ENCODE peak calls at places on chromosomes 12 and 14, in seven cellular contexts. U is upper lobe of left lung, R is Panc1, M is GM12878, E is HCT116, L is HepG2, B is K562. J is an unnamed sample.

GRCh38 chr12:1906579-1906978 is 11.9 kb downstream of the CACNA2D4 start:
- ATAC-seq in U (no peak), R (no peak), M (no peak), E (no peak), L (no peak), B (no peak), J (no peak)

GRCh38 chr14:97456958-97457357 is 659.8 kb downstream of the VRK1 start:
- ATAC-seq in U (peak; percentile 31), R (no peak), M (peak; percentile 70), E (peak; percentile 25), L (no peak), B (no peak), J (no peak)

GRCh38 chr12:105233045-105233905 is 2.7 kb downstream of the APPL2 start:
- ATAC-seq in U (no peak), R (no peak), M (no peak), E (no peak), L (no peak), B (no peak), J (no peak)

GRCh38 chr12:3145036-3145435 is 67.9 kb downstream of the TSPAN9 start:
- ATAC-seq in U (no peak), R (no peak), M (no peak), E (no peak), L (no peak), B (no peak), J (no peak)

GRCh38 chr14:64186231-64187129 is 107.7 kb downstream of the ESR2 start:
- ATAC-seq in U (no peak), R (no peak), M (no peak), E (no peak), L (no peak), B (no peak), J (no peak)

GRCh38 chr14:64113279-64113678 is 180.9 kb downstream of the ESR2 start:
- ATAC-seq in U (no peak), R (no peak), M (no peak), E (no peak), L (no peak), B (no peak), J (no peak)

GRCh38 chr12:92554316-92554905 is 148.4 kb upstream of the PLEKHG7 start:
- ATAC-seq in U (no peak), R (no peak), M (no peak), E (no peak), L (no peak), B (no peak), J (no peak)

GRCh38 chr12:50387487-50387886 is 8.9 kb downstream of the FAM186A start:
- ATAC-seq in U (no peak), R (peak; percentile 41), M (no peak), E (no peak), L (peak; percentile 56), B (peak; percentile 59), J (no peak)

GRCh38 chr14:21317433-21317832 is 37.5 kb downstream of the RPGRIP1 start:
- ATAC-seq in U (peak; percentile 27), R (no peak), M (peak; percentile 93), E (no peak), L (peak; percentile 56), B (peak; percentile 53), J (no peak)

GRCh38 chr14:72781476-72782181 is 112.3 kb downstream of the DPF3 start:
- ATAC-seq in U (no peak), R (no peak), M (peak; percentile 43), E (peak; percentile 34), L (peak; percentile 88), B (no peak), J (no peak)

GRCh38 chr14:23377873-23378563 is 1.2 kb downstream of the CMTM5 start:
- ATAC-seq in U (no peak), R (no peak), M (no peak), E (no peak), L (peak; percentile 2), B (no peak), J (no peak)

GRCh38 chr14:106642090-106642489 is 1115.7 kb downstream of the TMEM121 start:
- ATAC-seq in U (no peak), R (no peak), M (no peak), E (no peak), L (no peak), B (no peak), J (no peak)

GRCh38 chr14:102878970-102879460 is 43.4 kb upstream of the AMN start:
- ATAC-seq in U (no peak), R (peak; percentile 45), M (peak; percentile 37), E (peak; percentile 36), L (peak; percentile 86), B (no peak), J (no peak)

GRCh38 chr12:52582971-52583456 is 9.4 kb upstream of the KRT74 start:
- ATAC-seq in U (peak; percentile 77), R (peak; percentile 92), M (peak; percentile 90), E (peak; percentile 96), L (peak; percentile 94), B (peak; percentile 95), J (peak; percentile 49)

GRCh38 chr12:119020377-119021360 is 39.3 kb downstream of the SRRM4 start:
- ATAC-seq in U (no peak), R (no peak), M (peak; percentile 42), E (peak; percentile 99), L (peak; percentile 80), B (peak; percentile 96), J (no peak)

GRCh38 chr14:93044601-93045000 is 71.1 kb downstream of the ITPK1 start:
- ATAC-seq in U (peak; percentile 54), R (no peak), M (peak; percentile 81), E (no peak), L (no peak), B (peak; percentile 52), J (no peak)

GRCh38 chr14:93044116-93044515 is 71.6 kb downstream of the ITPK1 start:
- ATAC-seq in U (no peak), R (no peak), M (no peak), E (peak; percentile 25), L (peak; percentile 5), B (no peak), J (no peak)

GRCh38 chr14:93045211-93045674 is 70.5 kb downstream of the ITPK1 start:
- ATAC-seq in U (no peak), R (no peak), M (peak; percentile 18), E (no peak), L (peak; percentile 77), B (peak; percentile 63), J (no peak)

GRCh38 chr14:93041830-93042229 is 73.9 kb downstream of the ITPK1 start:
- ATAC-seq in U (no peak), R (no peak), M (no peak), E (no peak), L (no peak), B (no peak), J (no peak)

DNA sequence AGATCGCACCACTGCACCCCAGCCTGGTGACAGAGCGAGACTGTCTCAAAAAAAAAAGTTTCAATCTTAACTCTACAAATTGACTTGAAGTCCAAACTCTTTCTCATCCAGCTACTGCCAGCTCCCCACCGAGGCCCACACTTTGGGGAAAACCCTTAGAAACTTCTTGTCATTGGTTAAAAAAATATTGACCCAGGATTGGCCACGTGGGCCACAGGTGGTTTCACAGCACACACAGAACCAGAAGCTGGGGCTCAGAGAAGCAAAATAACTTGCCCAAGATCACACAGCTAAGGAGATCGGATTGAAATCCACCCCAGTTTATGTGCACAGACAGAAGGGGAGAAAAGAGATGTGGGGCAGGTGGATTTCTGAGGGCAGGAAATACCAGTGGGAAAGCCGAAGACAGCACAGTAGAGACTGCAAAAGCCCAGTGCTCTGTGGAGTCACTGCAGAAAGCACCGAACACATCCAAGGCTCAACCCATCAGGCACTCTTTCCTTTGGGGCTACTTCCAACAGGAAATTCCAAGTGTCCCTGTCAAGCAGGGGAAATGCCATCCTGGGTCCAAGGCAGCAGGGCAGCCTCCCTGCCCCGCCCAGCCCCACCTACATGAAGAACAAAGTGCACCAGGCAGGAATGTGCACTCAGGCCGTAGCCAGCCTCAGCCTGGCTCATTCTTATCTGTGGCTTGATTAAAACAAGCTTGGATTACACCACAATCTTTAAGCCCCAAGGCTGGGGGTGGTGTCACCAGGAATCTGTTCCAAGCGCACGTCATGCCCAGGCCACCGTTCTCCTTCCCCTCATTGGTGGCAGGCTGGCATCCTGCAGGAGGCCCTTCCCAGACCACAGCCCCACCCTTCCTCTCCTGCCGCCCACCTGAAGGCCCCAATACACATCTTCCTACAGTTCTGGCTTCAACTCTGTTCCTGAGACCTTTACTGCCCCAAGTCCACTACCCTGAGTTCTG is 72.5 kb downstream of the ITPK1 start:
- ATAC-seq in U (peak; percentile 64), R (peak; percentile 72), M (peak; percentile 52), E (peak; percentile 86), L (peak; percentile 86), B (no peak), J (peak; percentile 33)
- TF ChIP-seq POLR2AphosphoS5 in U (peak; percentile 61), R (no peak), M (no peak), E (peak; percentile 70), L (no peak), B (no peak), J (peak; percentile 35)

DNA sequence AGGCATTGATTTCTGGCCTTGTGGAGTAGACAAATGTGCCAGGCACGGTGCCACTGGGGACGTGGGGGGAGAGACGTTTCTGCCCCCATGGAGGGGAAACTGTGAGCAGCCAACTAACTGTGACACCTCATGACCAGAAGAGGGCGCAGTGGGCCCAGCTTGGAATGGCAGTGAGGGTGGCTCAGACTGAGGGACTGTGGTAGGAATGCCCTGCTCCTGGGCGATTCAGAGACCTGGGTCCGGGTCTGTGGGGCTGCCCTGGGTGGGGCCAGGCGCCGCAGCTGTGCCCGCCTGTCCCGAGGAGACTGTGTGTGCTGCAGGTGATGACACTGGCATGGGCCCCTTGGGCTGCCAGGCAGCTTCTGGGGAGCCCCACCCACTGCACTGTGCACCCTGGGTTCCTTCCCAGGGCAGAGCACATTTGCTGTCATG is 60.6 kb downstream of the SLC25A47 start:
- ATAC-seq in U (peak; percentile 88), R (peak; percentile 82), M (peak; percentile 97), E (peak; percentile 96), L (peak; percentile 96), B (peak; percentile 91), J (peak; percentile 40)
- TF ChIP-seq CTCF in U (peak; percentile 79), R (peak; percentile 91), M (peak; percentile 86), E (peak; percentile 76), L (peak; percentile 95), B (peak; percentile 79), J (peak; percentile 69)

DNA sequence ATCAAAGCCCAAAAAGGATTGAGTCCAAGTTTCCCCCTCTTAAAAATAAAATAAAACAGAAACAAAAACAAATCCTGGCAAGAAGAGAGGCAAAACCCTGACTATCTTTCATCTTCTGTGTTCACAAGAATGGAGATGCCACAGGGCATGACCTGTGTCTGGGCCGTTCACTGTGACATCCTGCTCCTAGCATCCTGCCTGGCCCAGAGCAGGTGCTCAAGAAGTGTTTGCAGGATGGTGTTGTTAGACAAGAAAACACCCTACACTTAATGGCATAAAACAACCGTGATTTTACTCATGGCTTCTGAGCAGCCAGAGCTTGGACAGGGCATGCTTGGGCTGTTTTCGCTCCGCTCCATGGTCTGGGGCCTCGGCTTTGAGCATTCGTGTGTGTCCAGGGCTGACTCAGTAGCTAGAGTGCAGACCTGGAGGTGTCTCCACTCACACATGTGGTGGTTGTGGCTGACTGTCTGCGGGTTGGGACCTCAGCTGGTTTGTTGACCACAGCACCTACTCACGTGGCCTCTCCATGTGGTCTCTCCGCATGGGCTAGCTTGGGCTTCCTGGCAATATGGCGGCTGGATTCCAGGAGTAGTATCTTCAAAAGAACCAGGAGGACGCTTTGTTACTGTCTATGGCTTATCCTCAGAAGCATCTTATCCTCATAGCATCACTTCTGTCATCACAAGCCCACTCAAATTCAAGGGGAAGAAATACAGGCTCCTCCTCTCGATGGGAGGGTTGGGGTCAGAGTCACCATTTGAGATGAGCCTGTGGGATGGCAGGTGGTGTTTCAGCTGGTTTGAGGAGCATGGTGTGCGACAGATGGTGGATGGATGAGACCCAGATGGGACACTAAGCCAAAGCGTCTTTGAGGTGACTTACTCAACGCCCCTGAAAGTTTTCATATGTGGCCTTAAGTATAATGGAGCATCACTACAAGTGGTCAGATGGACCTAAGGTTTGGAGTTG is 33.2 kb upstream of the FZD10 start:
- ATAC-seq in U (no peak), R (no peak), M (no peak), E (no peak), L (no peak), B (no peak), J (no peak)
- H3K9me3 ChIP-seq in U (no peaks in the 10 kb centered on the region), R (no peaks in the 10 kb centered on the region), M (no peaks in the 10 kb centered on the region), E (no peaks in the 10 kb centered on the region), L (peaks cover 6% of the 10 kb centered on the region), B (no peaks in the 10 kb centered on the region), J (no peaks in the 10 kb centered on the region)

GRCh38 chr12:67496616-67497015 is 151.9 kb upstream of the DYRK2 start:
- ATAC-seq in U (no peak), R (no peak), M (no peak), E (no peak), L (no peak), B (no peak), J (no peak)
- TF ChIP-seq POLR2AphosphoS5 in U (no peak), R (no peak), M (no peak), E (no peak), L (no peak), B (no peak), J (no peak)